ENCODE peak calls at places on chromosomes 16 and 17, in five cellular contexts. G, E, U, I and Y are unnamed samples.

GRCh38 chr17:29163563-29163962 is 16.6 kb downstream of the MYO18A start:
- DNase-seq in G (no peak), E (no peak), U (no peak), I (no peak), Y (no peak)

GRCh38 chr17:75475144-75475835 is 18.9 kb downstream of the TMEM94 start:
- DNase-seq in G (no peak), E (no peak), U (no peak), I (no peak), Y (peak)

GRCh38 chr16:51168755-51169154 is 17.7 kb upstream of the SALL1 start:
- DNase-seq in G (no peak), E (no peak), U (no peak), I (no peak), Y (no peak)

GRCh38 chr16:73199214-73199613 is 151.3 kb upstream of the ZFHX3 start:
- DNase-seq in G (no peak), E (no peak), U (no peak), I (no peak), Y (no peak)

GRCh38 chr17:47325176-47325575 is 1.4 kb downstream of the EFCAB13 start:
- DNase-seq in G (no peak), E (no peak), U (no peak), I (no peak), Y (no peak)

GRCh38 chr17:76683921-76684745 is 26.6 kb downstream of the MXRA7 start:
- DNase-seq in G (no peak), E (no peak), U (no peak), I (no peak), Y (no peak)

GRCh38 chr17:75181608-75182318 is 996 bp downstream of the SUMO2 start:
- DNase-seq in G (no peak), E (peak), U (peak), I (no peak), Y (no peak)

GRCh38 chr16:53433509-53433908 is 762 bp upstream of the RBL2 start:
- DNase-seq in G (no peak), E (no peak), U (no peak), I (peak), Y (no peak)

GRCh38 chr17:36977066-36977465 is 28.3 kb downstream of the AATF start:
- DNase-seq in G (no peak), E (no peak), U (no peak), I (no peak), Y (no peak)

GRCh38 chr17:57515662-57516211 is 229.4 kb downstream of the CCDC182 start:
- DNase-seq in G (no peak), E (no peak), U (no peak), I (no peak), Y (no peak)

GRCh38 chr16:61366006-61366405 is 670.2 kb downstream of the CDH8 start:
- DNase-seq in G (no peak), E (no peak), U (no peak), I (no peak), Y (no peak)

GRCh38 chr17:49585422-49586027 is 9.9 kb downstream of the NXPH3 start:
- DNase-seq in G (no peak), E (no peak), U (no peak), I (no peak), Y (no peak)

GRCh38 chr17:49431743-49432142 is 17.1 kb upstream of the PHB1 start:
- DNase-seq in G (no peak), E (no peak), U (no peak), I (no peak), Y (no peak)

GRCh38 chr17:19004601-19005441 is at the start of gene FAM83G:
- DNase-seq in G (peak), E (peak), U (peak), I (peak), Y (peak)

GRCh38 chr16:75256871-75257343 is 5.5 kb upstream of the BCAR1 start:
- DNase-seq in G (peak), E (no peak), U (peak), I (peak), Y (peak)

GRCh38 chr16:22326771-22327445 is 29.7 kb downstream of the POLR3E start:
- DNase-seq in G (no peak), E (no peak), U (no peak), I (no peak), Y (no peak)

GRCh38 chr17:13030459-13031305 is 12.9 kb upstream of the ELAC2 start:
- DNase-seq in G (peak), E (peak), U (peak), I (no peak), Y (peak)

GRCh38 chr16:78770353-78771091 is 671.1 kb downstream of the WWOX start:
- DNase-seq in G (peak), E (peak), U (peak), I (peak), Y (no peak)

GRCh38 chr17:57051886-57052342 is 33.1 kb upstream of the AKAP1 start:
- DNase-seq in G (no peak), E (no peak), U (no peak), I (no peak), Y (no peak)

GRCh38 chr17:34254651-34255380 is at the start of gene CCL2:
- DNase-seq in G (peak), E (no peak), U (peak), I (peak), Y (peak)

GRCh38 chr17:44416558-44417289 is 27.3 kb upstream of the ITGA2B start:
- DNase-seq in G (no peak), E (no peak), U (no peak), I (no peak), Y (no peak)

GRCh38 chr16:4052801-4053662 is 63.2 kb downstream of the ADCY9 start:
- DNase-seq in G (peak), E (no peak), U (peak), I (peak), Y (peak)

GRCh38 chr16:55471448-55472097 is 7.4 kb upstream of the MMP2 start:
- DNase-seq in G (peak), E (peak), U (no peak), I (no peak), Y (peak)

GRCh38 chr17:67891481-67892119 is 66.3 kb downstream of the BPTF start:
- DNase-seq in G (peak), E (no peak), U (peak), I (no peak), Y (peak)

GRCh38 chr16:81767987-81768592 is 11.0 kb upstream of the PLCG2 start:
- DNase-seq in G (no peak), E (no peak), U (no peak), I (no peak), Y (no peak)

GRCh38 chr16:73371584-73372319 is 323.8 kb upstream of the ZFHX3 start:
- DNase-seq in G (no peak), E (no peak), U (no peak), I (no peak), Y (no peak)

GRCh38 chr17:71168083-71168741 is 952.6 kb upstream of the SOX9 start:
- DNase-seq in G (no peak), E (no peak), U (no peak), I (no peak), Y (no peak)

GRCh38 chr16:82169861-82170845 is at the start of gene MPHOSPH6:
- DNase-seq in G (peak), E (peak), U (peak), I (peak), Y (peak)

GRCh38 chr16:8826278-8826879 is 28.7 kb downstream of the PMM2 start:
- DNase-seq in G (no peak), E (no peak), U (no peak), I (no peak), Y (no peak)

GRCh38 chr16:50683689-50684374 is 2.7 kb upstream of the SNX20 start:
- DNase-seq in G (no peak), E (peak), U (peak), I (peak), Y (no peak)

GRCh38 chr17:82599674-82600661 is 48.3 kb downstream of the WDR45B start:
- DNase-seq in G (no peak), E (peak), U (no peak), I (no peak), Y (no peak)

GRCh38 chr17:56203430-56203829 is 50.2 kb downstream of the ANKFN1 start:
- DNase-seq in G (peak), E (peak), U (no peak), I (no peak), Y (no peak)

GRCh38 chr16:65392831-65393565 is 271.1 kb upstream of the CDH11 start:
- DNase-seq in G (peak), E (no peak), U (no peak), I (no peak), Y (peak)
- H3K4me3 ChIP-seq in G (no peak), E (no peak), U (no peak), I (no peak), Y (no peak)

DNA sequence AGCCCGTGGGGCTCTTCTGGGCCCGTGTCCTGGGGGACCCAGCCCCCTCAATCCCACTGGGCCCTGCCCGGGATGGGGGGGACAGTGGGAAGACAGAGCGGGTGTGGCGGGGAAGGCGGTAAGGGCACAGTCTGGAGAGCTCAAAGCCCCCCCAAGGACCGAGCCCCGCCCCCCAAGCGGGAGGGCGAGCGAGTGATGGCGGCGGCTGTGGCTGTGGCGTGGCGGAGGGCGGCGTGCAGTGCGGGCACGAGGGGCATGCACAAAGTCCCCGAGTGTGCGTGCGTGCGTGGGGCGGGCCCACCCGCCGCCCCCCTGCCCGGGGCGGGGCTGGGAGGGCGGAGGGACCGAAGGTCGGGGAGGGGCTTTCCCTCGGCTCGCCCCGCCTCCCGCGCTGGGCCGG is 3.6 kb upstream of the WDR24 start:
- DNase-seq in G (no peak), E (no peak), U (no peak), I (no peak), Y (no peak)
- H3K4me3 ChIP-seq in G (no peak), E (no peak), U (peak), I (no peak), Y (no peak)

GRCh38 chr16:23755484-23755809 is 621 bp downstream of the CHP2 start:
- DNase-seq in G (no peak), E (no peak), U (peak), I (no peak), Y (no peak)

GRCh38 chr16:23753908-23754593 is 775 bp upstream of the CHP2 start:
- DNase-seq in G (no peak), E (no peak), U (no peak), I (no peak), Y (no peak)

GRCh38 chr16:23757116-23757515 is 2.3 kb downstream of the CHP2 start:
- DNase-seq in G (no peak), E (no peak), U (no peak), I (no peak), Y (no peak)

GRCh38 chr16:23757937-23758619 is 3.3 kb downstream of the CHP2 start:
- DNase-seq in G (no peak), E (no peak), U (no peak), I (no peak), Y (no peak)

GRCh38 chr16:23754594-23755483 is at the start of gene CHP2:
- DNase-seq in G (no peak), E (no peak), U (peak), I (no peak), Y (no peak)
- H3K4me3 ChIP-seq in G (no peak), E (no peak), U (peak), I (peak), Y (no peak)

GRCh38 chr16:84053237-84053636 is 10.6 kb upstream of the SLC38A8 start:
- DNase-seq in G (no peak), E (no peak), U (peak), I (no peak), Y (no peak)
- H3K4me3 ChIP-seq in G (no peak), E (no peak), U (no peak), I (no peak), Y (no peak)

GRCh38 chr16:85733839-85734170 is 17.1 kb downstream of the C16orf74 start:
- DNase-seq in G (no peak), E (no peak), U (no peak), I (no peak), Y (no peak)

GRCh38 chr16:85735946-85736345 is 14.9 kb downstream of the C16orf74 start:
- DNase-seq in G (no peak), E (no peak), U (no peak), I (no peak), Y (no peak)

GRCh38 chr16:85736924-85737323 is 14.0 kb downstream of the C16orf74 start:
- DNase-seq in G (no peak), E (no peak), U (no peak), I (no peak), Y (no peak)

GRCh38 chr16:85734311-85735017 is 16.4 kb downstream of the C16orf74 start:
- DNase-seq in G (no peak), E (no peak), U (no peak), I (no peak), Y (no peak)

GRCh38 chr16:85735225-85735722 is 15.6 kb downstream of the C16orf74 start:
- DNase-seq in G (no peak), E (peak), U (peak), I (no peak), Y (no peak)
- H3K4me3 ChIP-seq in G (no peak), E (no peak), U (no peak), I (no peak), Y (no peak)

GRCh38 chr16:49441366-49441780 is 67.8 kb downstream of the C16orf78 start:
- DNase-seq in G (no peak), E (peak), U (peak), I (peak), Y (no peak)
- H3K4me3 ChIP-seq in G (no peak), E (peak), U (peak), I (no peak), Y (no peak)

GRCh38 chr17:7130626-7131467 is 16.2 kb upstream of the ASGR2 start:
- DNase-seq in G (no peak), E (no peak), U (no peak), I (no peak), Y (no peak)
- H3K4me3 ChIP-seq in G (no peak), E (no peak), U (no peak), I (no peak), Y (no peak)